ENCODE peak calls at places on chromosome 20, in eight cellular contexts. Y, P, X, T, L, B, S and A are unnamed samples.
A peak's percentile ranks its signal among the peaks of the same experiment; 100 is the strongest.

GRCh38 chr20:54103067-54103761 is 32.8 kb upstream of the BCAS1 start:
- DNase-seq in Y (no peak), P (peak; percentile 72), X (peak; percentile 65), T (peak; percentile 82), L (no peak), B (peak; percentile 72), S (peak; percentile 56), A (peak; percentile 64)

GRCh38 chr20:52746768-52747167 is 225.4 kb upstream of the TSHZ2 start:
- DNase-seq in Y (no peak), P (no peak), X (no peak), T (no peak), L (no peak), B (no peak), S (no peak), A (no peak)

GRCh38 chr20:44004306-44004915 is 89.8 kb downstream of the TOX2 start:
- DNase-seq in Y (no peak), P (no peak), X (no peak), T (no peak), L (no peak), B (no peak), S (no peak), A (no peak)

GRCh38 chr20:35991142-35991771 is 22.9 kb downstream of the CNBD2 start:
- DNase-seq in Y (no peak), P (peak; percentile 22), X (peak; percentile 51), T (no peak), L (no peak), B (peak; percentile 23), S (peak; percentile 30), A (no peak)

GRCh38 chr20:19945732-19946670 is 71.2 kb upstream of the NAA20 start:
- DNase-seq in Y (no peak), P (no peak), X (no peak), T (no peak), L (no peak), B (no peak), S (no peak), A (no peak)

GRCh38 chr20:8589956-8590355 is 457.9 kb downstream of the PLCB1 start:
- DNase-seq in Y (no peak), P (no peak), X (peak; percentile 35), T (no peak), L (no peak), B (no peak), S (no peak), A (no peak)

GRCh38 chr20:44357555-44358130 is 2.1 kb downstream of the HNF4A start:
- DNase-seq in Y (no peak), P (no peak), X (peak; percentile 1), T (no peak), L (no peak), B (peak; percentile 29), S (no peak), A (no peak)

GRCh38 chr20:60512436-60512835 is 554.2 kb downstream of the CDH26 start:
- DNase-seq in Y (no peak), P (no peak), X (peak; percentile 24), T (peak; percentile 92), L (peak; percentile 23), B (peak; percentile 7), S (no peak), A (no peak)

GRCh38 chr20:44576297-44576696 is 6.1 kb upstream of the PKIG start:
- DNase-seq in Y (no peak), P (no peak), X (peak; percentile 65), T (peak; percentile 40), L (no peak), B (peak; percentile 79), S (peak; percentile 67), A (no peak)

GRCh38 chr20:53708129-53708968 is 114.7 kb upstream of the ZNF217 start:
- DNase-seq in Y (peak; percentile 88), P (no peak), X (peak; percentile 25), T (no peak), L (peak; percentile 41), B (peak; percentile 96), S (peak; percentile 99), A (peak; percentile 17)

GRCh38 chr20:58133020-58133419 is 95.4 kb downstream of the ANKRD60 start:
- DNase-seq in Y (no peak), P (no peak), X (no peak), T (no peak), L (no peak), B (peak; percentile 60), S (no peak), A (no peak)

GRCh38 chr20:35954907-35955251 is 577 bp upstream of the SCAND1 start:
- DNase-seq in Y (no peak), P (no peak), X (peak; percentile 57), T (no peak), L (no peak), B (peak; percentile 60), S (no peak), A (peak; percentile 54)

GRCh38 chr20:53621482-53622246 is 28.0 kb upstream of the ZNF217 start:
- DNase-seq in Y (peak; percentile 73), P (peak; percentile 90), X (peak; percentile 98), T (peak; percentile 33), L (no peak), B (peak; percentile 92), S (no peak), A (no peak)

GRCh38 chr20:11853359-11853758 is 64.3 kb upstream of the BTBD3 start:
- DNase-seq in Y (no peak), P (no peak), X (no peak), T (no peak), L (no peak), B (peak; percentile 63), S (no peak), A (no peak)

GRCh38 chr20:40797425-40797824 is 108.4 kb upstream of the MAFB start:
- DNase-seq in Y (no peak), P (peak; percentile 23), X (peak; percentile 55), T (peak; percentile 49), L (no peak), B (peak; percentile 24), S (peak; percentile 45), A (no peak)

GRCh38 chr20:62285722-62286121 is 17.1 kb upstream of the ADRM1 start:
- DNase-seq in Y (no peak), P (no peak), X (no peak), T (no peak), L (no peak), B (no peak), S (no peak), A (no peak)

GRCh38 chr20:49595811-49596545 is 28.0 kb upstream of the PTGIS start:
- DNase-seq in Y (peak; percentile 78), P (no peak), X (peak; percentile 74), T (no peak), L (no peak), B (no peak), S (no peak), A (no peak)

GRCh38 chr20:43925215-43925614 is 10.6 kb downstream of the TOX2 start:
- DNase-seq in Y (no peak), P (no peak), X (no peak), T (no peak), L (no peak), B (no peak), S (no peak), A (no peak)

GRCh38 chr20:37475258-37475657 is 45.8 kb upstream of the NNAT start:
- DNase-seq in Y (no peak), P (no peak), X (no peak), T (no peak), L (no peak), B (no peak), S (no peak), A (no peak)

GRCh38 chr20:37240337-37241055 is 21.1 kb downstream of the GHRH start:
- DNase-seq in Y (no peak), P (no peak), X (no peak), T (no peak), L (no peak), B (no peak), S (no peak), A (no peak)

GRCh38 chr20:17617868-17618672 is 48.2 kb downstream of the DSTN start:
- DNase-seq in Y (no peak), P (no peak), X (no peak), T (no peak), L (no peak), B (no peak), S (no peak), A (no peak)

GRCh38 chr20:33259371-33259770 is 23.6 kb downstream of the BPIFA1 start:
- DNase-seq in Y (no peak), P (no peak), X (no peak), T (no peak), L (no peak), B (no peak), S (no peak), A (no peak)

GRCh38 chr20:49866051-49866450 is 49.3 kb downstream of the SPATA2 start:
- DNase-seq in Y (no peak), P (no peak), X (peak; percentile 89), T (no peak), L (peak; percentile 50), B (peak; percentile 95), S (no peak), A (no peak)

GRCh38 chr20:44696315-44696714 is 18.9 kb upstream of the CCN5 start:
- DNase-seq in Y (no peak), P (no peak), X (no peak), T (peak; percentile 57), L (no peak), B (no peak), S (peak; percentile 71), A (no peak)

GRCh38 chr20:38630727-38631126 is 29.1 kb downstream of the ARHGAP40 start:
- DNase-seq in Y (no peak), P (peak; percentile 10), X (peak; percentile 14), T (no peak), L (no peak), B (no peak), S (no peak), A (no peak)
- H3K4me3 ChIP-seq in Y (no peak overlapping the region), P (no peak overlapping the region), X (no peak overlapping the region), T (no peak overlapping the region), L (no peak overlapping the region), B (no peak overlapping the region), S (no peak overlapping the region), A (no peak overlapping the region)

GRCh38 chr20:13221673-13222318 is 722 bp downstream of the ISM1 start:
- DNase-seq in Y (no peak), P (peak; percentile 13), X (peak; percentile 42), T (peak; percentile 90), L (no peak), B (peak; percentile 59), S (peak; percentile 49), A (peak; percentile 77)
- H3K4me3 ChIP-seq in Y (peak overlapping the region; percentile 33), P (peak overlapping the region; percentile 44), X (peak overlapping the region; percentile 50), T (peak overlapping the region; percentile 40), L (peak overlapping the region; percentile 43), B (peak overlapping the region; percentile 45), S (peak overlapping the region; percentile 38), A (peak overlapping the region; percentile 60)

DNA sequence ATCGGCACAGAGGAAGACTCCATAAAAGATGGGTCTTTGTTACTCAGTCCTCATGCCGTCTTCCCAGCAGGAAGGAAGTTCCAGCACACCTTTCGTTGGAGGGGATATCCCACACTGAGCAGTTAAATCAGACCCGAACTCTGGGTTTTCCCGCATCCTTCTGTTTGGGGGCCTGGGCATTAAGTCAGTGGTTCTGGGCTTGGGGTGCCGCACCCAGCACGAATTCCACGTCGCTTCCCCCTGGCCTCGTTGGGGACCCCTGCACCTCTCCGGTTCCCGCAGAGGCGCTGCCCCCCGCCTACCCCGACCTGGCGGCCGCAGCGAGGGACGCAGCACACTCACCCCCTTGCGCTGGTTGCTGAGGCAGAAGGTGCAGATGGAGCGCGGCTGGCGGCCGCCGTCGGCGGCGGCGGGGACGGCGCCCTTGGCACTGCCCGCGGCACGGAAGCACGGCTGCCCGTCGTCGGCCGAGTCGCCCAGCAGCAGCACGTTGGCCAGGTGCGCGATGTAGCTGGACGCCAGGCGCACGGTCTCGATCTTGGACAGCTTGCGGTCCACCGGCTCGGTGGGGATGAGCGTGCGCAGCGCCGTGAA is 641 bp downstream of the TCF15 start:
- DNase-seq in Y (no peak), P (no peak), X (no peak), T (no peak), L (no peak), B (no peak), S (no peak), A (no peak)
- H3K4me3 ChIP-seq in Y (no peak overlapping the region), P (no peak overlapping the region), X (no peak overlapping the region), T (peak overlapping the region; percentile 23), L (no peak overlapping the region), B (no peak overlapping the region), S (no peak overlapping the region), A (no peak overlapping the region)

GRCh38 chr20:25514195-25514594 is 71.1 kb downstream of the NINL start:
- DNase-seq in Y (no peak), P (no peak), X (no peak), T (no peak), L (no peak), B (no peak), S (no peak), A (no peak)
- H3K4me3 ChIP-seq in Y (no peak overlapping the region), P (no peak overlapping the region), X (no peak overlapping the region), T (no peak overlapping the region), L (no peak overlapping the region), B (no peak overlapping the region), S (no peak overlapping the region), A (no peak overlapping the region)